ENCODE peak calls at places on chromosomes 4 and X, in six cellular contexts. O, T, Q, W, X and E are unnamed samples.

GRCh38 chr4:121464854-121465253 is 84.0 kb upstream of the QRFPR start:
- DNase-seq in O (no peak), T (no peak), Q (no peak), W (no peak), X (no peak), E (no peak)

GRCh38 chr4:73729534-73730165 is 10.7 kb upstream of the CXCL8 start:
- DNase-seq in O (peak), T (peak), Q (peak), W (no peak), X (peak), E (no peak)

GRCh38 chrX:48897157-48897620 is 379 bp downstream of the TIMM17B start:
- DNase-seq in O (peak), T (peak), Q (peak), W (peak), X (peak), E (no peak)

GRCh38 chr4:81747242-81747930 is 275.7 kb upstream of the RASGEF1B start:
- DNase-seq in O (no peak), T (no peak), Q (no peak), W (no peak), X (peak), E (no peak)

GRCh38 chr4:78069859-78070258 is 12.7 kb downstream of the FRAS1 start:
- DNase-seq in O (no peak), T (no peak), Q (no peak), W (no peak), X (no peak), E (no peak)

GRCh38 chr4:7757501-7758443 is 181.9 kb downstream of the AFAP1 start:
- DNase-seq in O (no peak), T (peak), Q (no peak), W (peak), X (no peak), E (no peak)

GRCh38 chrX:104315555-104315954 is 60.8 kb upstream of the ESX1 start:
- DNase-seq in O (no peak), T (no peak), Q (no peak), W (no peak), X (no peak), E (no peak)

GRCh38 chrX:72693477-72693876 is 20.6 kb downstream of the PHKA1 start:
- DNase-seq in O (no peak), T (no peak), Q (no peak), W (no peak), X (no peak), E (no peak)

GRCh38 chr4:186485621-186486062 is 69.7 kb downstream of the MTNR1A start:
- DNase-seq in O (peak), T (peak), Q (no peak), W (no peak), X (no peak), E (no peak)

GRCh38 chrX:16212024-16212423 is 44.7 kb downstream of the MAGEB17 start:
- DNase-seq in O (peak), T (no peak), Q (no peak), W (no peak), X (no peak), E (no peak)

GRCh38 chr4:143296397-143297067 is 40.1 kb upstream of the GAB1 start:
- DNase-seq in O (no peak), T (no peak), Q (no peak), W (no peak), X (no peak), E (no peak)

GRCh38 chr4:184126800-184127199 is 90.9 kb downstream of the ENPP6 start:
- DNase-seq in O (no peak), T (no peak), Q (no peak), W (no peak), X (no peak), E (no peak)

GRCh38 chr4:142984871-142985585 is 138.9 kb upstream of the INPP4B start:
- DNase-seq in O (peak), T (no peak), Q (no peak), W (no peak), X (no peak), E (no peak)

GRCh38 chrX:69264134-69264533 is 98.9 kb upstream of the PJA1 start:
- DNase-seq in O (no peak), T (no peak), Q (no peak), W (no peak), X (no peak), E (no peak)

DNA sequence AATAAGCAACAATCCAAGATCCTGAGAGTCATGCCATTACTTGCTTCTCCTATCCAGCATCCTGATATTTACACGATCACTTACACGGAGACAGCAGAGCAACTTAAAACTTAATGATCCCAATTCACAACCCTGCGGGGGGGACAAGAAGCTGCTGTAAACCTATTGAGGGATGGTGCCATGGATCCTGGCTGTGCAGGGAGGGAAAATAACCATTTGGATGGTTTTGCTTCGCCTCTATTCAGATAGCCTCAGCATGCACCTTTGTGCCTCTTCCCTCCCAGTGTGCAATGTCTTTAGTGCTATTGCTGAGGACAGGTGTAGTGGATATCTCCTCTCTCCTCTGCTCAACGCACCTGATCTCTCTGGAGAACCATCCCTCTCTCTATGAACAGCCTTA is 89.7 kb upstream of the PPARGC1A start:
- DNase-seq in O (no peak), T (no peak), Q (no peak), W (no peak), X (no peak), E (no peak)
- H3K4me3 ChIP-seq in O (no peak), T (no peak), Q (no peak), W (no peak), X (no peak), E (no peak)

GRCh38 chr4:123397276-123398150 is 918 bp downstream of the SPRY1 start:
- DNase-seq in O (peak), T (peak), Q (peak), W (peak), X (peak), E (no peak)

GRCh38 chr4:123398151-123398802 is 1.7 kb downstream of the SPRY1 start:
- DNase-seq in O (peak), T (peak), Q (peak), W (peak), X (peak), E (no peak)

GRCh38 chr4:123396294-123397275 is at the start of gene SPRY1:
- DNase-seq in O (peak), T (peak), Q (peak), W (peak), X (peak), E (peak)

GRCh38 chr4:123399638-123400358 is 3.2 kb downstream of the SPRY1 start:
- DNase-seq in O (peak), T (no peak), Q (no peak), W (no peak), X (no peak), E (no peak)

GRCh38 chr4:123398803-123399637 is 2.4 kb downstream of the SPRY1 start:
- DNase-seq in O (peak), T (peak), Q (peak), W (peak), X (no peak), E (no peak)
- TF ChIP-seq POLR2A in O (peak), T (no peak), Q (peak), W (no peak), X (no peak), E (no peak)

DNA sequence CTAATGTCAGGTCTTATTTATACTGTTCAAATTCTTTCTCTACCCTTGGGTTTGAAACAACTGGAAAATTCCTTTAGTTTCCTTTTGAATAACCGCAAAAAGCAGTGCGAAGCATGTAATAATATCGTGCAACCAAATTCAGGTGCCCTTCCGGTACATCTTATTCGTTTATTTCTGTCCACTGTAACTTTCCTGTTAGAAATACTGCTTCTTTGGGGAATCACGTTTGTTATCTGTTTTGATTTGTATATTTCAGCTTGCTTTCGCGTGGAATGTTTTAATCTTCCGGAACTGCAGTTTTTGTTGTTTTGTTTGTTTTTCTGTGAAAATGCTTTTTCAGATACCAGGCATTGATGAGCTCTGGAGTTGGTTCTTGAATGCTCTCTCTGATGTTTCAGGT is 85.7 kb upstream of the HPRT1 start:
- DNase-seq in O (no peak), T (no peak), Q (no peak), W (no peak), X (no peak), E (no peak)
- H3K4me3 ChIP-seq in O (peak), T (peak), Q (peak), W (peak), X (peak), E (peak)

DNA sequence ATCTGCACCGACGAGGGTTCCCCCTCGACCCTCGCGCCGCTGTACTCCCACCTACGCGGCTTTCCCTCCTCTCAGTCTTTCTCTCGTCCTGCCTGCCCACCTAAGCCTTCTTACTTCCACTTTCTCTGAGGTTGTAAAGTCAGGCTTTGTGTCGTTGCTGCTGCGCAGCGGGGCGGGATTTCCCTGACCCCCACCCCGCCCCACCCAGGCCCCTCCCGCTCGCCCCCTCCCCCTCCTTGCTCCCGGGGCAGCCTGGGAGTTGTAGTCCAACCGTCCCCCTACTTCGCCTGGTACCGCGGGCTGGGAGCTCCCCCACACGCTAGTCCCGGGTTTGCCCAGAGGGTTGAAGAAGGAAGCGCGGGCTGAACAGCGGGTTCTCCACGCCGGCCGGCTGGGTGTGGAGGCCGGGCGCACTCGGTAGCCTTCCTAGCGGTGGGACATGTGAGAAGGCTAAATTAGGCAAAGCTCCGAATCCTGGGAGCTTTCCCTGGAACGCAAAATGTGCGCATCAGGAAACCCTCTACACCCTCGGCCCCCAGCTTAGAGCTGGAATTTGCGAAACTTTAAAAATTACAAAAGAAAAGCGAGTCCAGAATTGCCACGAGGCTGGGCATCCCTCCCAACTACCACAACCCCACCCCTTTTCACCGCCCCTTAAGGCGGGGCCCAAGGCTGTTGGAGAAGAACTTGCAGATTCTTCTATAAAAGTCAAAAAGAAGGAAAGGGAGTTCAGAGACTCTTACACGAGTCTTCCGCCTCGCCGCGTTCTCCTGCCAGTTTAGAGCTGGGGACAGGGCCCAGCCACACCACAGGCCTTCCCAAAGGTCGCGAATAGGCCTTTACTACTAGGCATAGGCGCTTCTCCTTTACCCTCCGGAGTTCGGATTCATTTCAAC is at the start of gene ATP11C:
- DNase-seq in O (peak), T (peak), Q (peak), W (peak), X (peak), E (peak)
- TF ChIP-seq POLR2A in O (peak), T (peak), Q (peak), W (peak), X (peak), E (no peak)

GRCh38 chr4:61212788-61213187 is 12.7 kb downstream of the ADGRL3 start:
- DNase-seq in O (no peak), T (no peak), Q (no peak), W (no peak), X (no peak), E (no peak)

GRCh38 chr4:61211781-61212180 is 11.7 kb downstream of the ADGRL3 start:
- DNase-seq in O (no peak), T (no peak), Q (no peak), W (no peak), X (no peak), E (no peak)

GRCh38 chr4:61214680-61215079 is 14.6 kb downstream of the ADGRL3 start:
- DNase-seq in O (no peak), T (no peak), Q (no peak), W (no peak), X (no peak), E (no peak)

DNA sequence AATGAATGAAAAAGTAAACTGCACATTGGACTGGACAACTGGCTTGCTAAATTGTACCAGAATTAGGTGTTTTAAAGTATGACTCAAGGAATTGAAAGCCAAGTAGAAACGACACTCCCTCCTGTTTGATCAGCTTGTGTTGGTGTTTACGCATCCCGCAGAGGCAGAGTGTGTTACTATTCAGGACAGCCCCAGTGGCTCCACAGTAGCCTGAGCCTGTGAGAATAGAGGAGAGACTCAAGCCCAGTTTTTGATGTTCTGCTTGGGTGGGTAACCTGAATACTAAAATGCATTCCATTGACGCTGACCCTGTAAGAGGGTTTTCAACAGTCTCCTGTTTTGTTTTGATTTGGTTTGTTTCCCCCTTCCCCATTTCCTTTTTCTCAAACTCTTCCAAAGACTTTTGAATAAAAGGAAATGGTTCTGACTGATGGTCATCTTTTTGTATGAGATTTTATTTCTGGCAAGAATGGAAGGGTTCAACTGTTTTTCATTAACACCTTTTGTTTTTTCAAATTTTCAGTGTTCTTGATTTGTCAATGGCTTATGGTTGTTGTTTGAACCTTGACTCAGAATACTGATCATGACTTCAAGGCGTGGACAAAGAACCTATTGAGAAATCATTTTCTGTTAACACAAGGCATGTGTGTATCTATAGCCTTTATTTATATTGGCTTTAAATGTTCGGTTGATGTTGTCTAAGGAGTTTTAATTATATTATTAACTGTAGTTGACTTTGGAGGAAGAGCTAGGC is 10.2 kb downstream of the ADGRL3 start:
- DNase-seq in O (no peak), T (no peak), Q (no peak), W (no peak), X (no peak), E (no peak)
- H3K4me3 ChIP-seq in O (no peak), T (no peak), Q (no peak), W (no peak), X (no peak), E (no peak)

GRCh38 chrX:149938427-149939270 is at the start of gene EOLA2:
- DNase-seq in O (peak), T (peak), Q (peak), W (peak), X (peak), E (peak)
- TF ChIP-seq POLR2A in O (peak), T (peak), Q (peak), W (no peak), X (peak), E (peak)

GRCh38 chrX:86348669-86349068 is 200.4 kb downstream of the DACH2 start:
- DNase-seq in O (no peak), T (no peak), Q (no peak), W (no peak), X (no peak), E (no peak)
- H3K4me3 ChIP-seq in O (no peak), T (no peak), Q (no peak), W (no peak), X (no peak), E (no peak)

GRCh38 chr4:1979477-1980196 is 29.1 kb downstream of the NELFA start:
- DNase-seq in O (no peak), T (no peak), Q (no peak), W (peak), X (no peak), E (no peak)

GRCh38 chr4:1976416-1977352 is 32.1 kb downstream of the NELFA start:
- DNase-seq in O (no peak), T (no peak), Q (no peak), W (peak), X (no peak), E (no peak)

GRCh38 chr4:1980561-1981041 is 28.2 kb downstream of the NELFA start:
- DNase-seq in O (no peak), T (no peak), Q (no peak), W (peak), X (no peak), E (no peak)

GRCh38 chr4:1978226-1978625 is 30.5 kb downstream of the NELFA start:
- DNase-seq in O (no peak), T (no peak), Q (no peak), W (peak), X (no peak), E (no peak)

DNA sequence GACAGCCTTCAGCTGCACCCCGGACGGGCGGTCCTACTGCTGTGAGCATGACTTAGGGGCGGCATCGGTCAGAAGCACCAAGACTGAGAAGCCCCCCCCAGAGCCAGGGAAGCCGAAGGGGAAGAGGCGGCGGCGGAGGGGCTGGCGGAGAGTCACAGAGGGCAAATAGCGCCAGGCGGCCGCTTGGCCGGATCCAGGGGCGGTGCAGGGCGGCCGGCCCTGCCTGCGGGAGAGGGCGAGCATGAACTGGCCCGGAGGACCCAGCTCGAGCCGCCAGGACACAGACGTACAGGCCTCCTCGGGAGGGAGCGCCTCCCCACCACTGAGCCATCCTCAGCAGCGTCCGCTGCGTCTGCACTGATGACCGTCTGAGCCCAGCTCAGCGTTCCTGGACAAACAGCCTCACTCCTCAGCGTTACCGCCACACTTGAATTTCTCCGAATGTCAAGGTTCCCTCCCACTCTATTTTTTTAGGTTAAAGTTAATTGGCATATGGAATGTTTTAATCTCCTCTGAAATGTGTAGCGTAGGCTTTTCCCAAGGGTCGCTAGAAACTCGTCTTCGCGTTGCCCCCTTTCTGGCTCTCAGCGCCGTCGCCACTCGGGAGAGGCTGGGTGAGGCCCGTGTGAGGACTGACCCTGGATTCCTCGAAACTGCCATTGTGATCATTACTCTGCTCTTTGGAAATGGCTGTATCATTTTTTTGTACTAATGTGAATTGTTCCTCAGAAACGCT is 29.9 kb downstream of the NELFA start:
- DNase-seq in O (no peak), T (no peak), Q (no peak), W (peak), X (no peak), E (no peak)
- TF ChIP-seq POLR2A in O (no peak), T (no peak), Q (no peak), W (no peak), X (no peak), E (no peak)

GRCh38 chrX:51395474-51395806 is 62.8 kb downstream of the NUDT10 start:
- DNase-seq in O (no peak), T (no peak), Q (no peak), W (no peak), X (no peak), E (no peak)

DNA sequence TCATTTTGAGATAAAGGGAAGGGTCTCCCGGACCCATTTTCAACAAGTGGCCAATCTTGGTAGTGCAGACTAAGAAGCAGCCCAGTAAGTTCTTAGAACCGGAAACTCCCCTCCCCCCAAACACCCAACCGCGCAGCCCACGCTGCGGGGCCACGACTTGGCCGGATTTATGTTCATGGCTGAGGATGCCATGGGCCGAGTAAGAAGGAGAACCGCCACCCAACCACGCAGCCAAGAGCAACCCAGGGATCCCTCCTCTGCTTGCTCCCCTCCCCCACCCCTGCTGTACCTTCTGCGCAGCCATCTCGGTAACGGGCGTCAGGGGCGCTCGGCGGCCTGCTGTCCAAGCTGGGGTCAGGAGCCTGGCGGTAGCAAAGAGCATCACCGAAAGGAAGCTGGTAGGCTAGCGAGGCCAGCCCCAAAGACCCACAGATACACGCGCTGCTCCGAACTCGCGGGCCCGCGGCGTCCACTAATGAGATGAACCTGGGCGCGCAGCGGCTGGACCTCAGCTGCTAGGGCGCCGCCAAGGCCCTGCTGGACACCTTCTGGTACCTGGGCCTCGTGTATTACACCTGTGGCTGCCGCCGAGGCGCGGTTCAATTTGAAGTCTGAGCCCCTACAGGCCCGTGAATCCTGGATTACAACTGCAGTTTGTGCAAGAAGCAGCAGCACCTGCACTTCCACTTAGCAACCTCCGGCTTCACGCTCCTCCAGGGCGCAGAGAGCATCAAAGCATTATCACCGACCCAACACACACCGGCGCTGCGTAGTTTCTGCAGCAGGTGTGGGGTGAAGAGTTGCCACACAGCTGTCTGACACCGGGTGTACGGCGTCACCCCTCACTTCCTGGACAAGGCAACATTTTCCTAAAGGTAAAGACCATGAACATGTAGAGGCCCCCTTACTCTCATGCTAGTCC is 63.4 kb downstream of the NUDT10 start:
- DNase-seq in O (peak), T (peak), Q (peak), W (peak), X (peak), E (no peak)
- H3K4me3 ChIP-seq in O (peak), T (peak), Q (peak), W (peak), X (no peak), E (peak)